ENCODE peak calls at places on chromosomes 1 and 21, in five cellular contexts. One of them, this sample, is unnamed.

GRCh38 chr1:222618001-222618879 is at the start of gene MIA3:
- DNase-seq in stimulated activated CD8-positive, alpha-beta memory T cell treated with anti-CD3 and anti-CD28 coated beads, Interleukin-2, amount 100 ng/mL, for 1 hour: peak; percentile 27
- DNase-seq in small intestine: peak; percentile 73
- DNase-seq in substantia nigra: peak; percentile 70
- DNase-seq in brain microvascular endothelial cell: no peak
- DNase-seq in this sample: peak; percentile 82

GRCh38 chr1:239456788-239457187 is 70.4 kb downstream of the CHRM3 start:
- DNase-seq in stimulated activated CD8-positive, alpha-beta memory T cell treated with anti-CD3 and anti-CD28 coated beads, Interleukin-2, amount 100 ng/mL, for 1 hour: no peak
- DNase-seq in small intestine: no peak
- DNase-seq in substantia nigra: no peak
- DNase-seq in brain microvascular endothelial cell: no peak
- DNase-seq in this sample: no peak

GRCh38 chr1:93042822-93043557 is 36.1 kb upstream of the MTF2 start:
- DNase-seq in stimulated activated CD8-positive, alpha-beta memory T cell treated with anti-CD3 and anti-CD28 coated beads, Interleukin-2, amount 100 ng/mL, for 1 hour: no peak
- DNase-seq in small intestine: no peak
- DNase-seq in substantia nigra: no peak
- DNase-seq in brain microvascular endothelial cell: no peak
- DNase-seq in this sample: peak; percentile 26

GRCh38 chr1:12276225-12276624 is 46.4 kb downstream of the VPS13D start:
- DNase-seq in stimulated activated CD8-positive, alpha-beta memory T cell treated with anti-CD3 and anti-CD28 coated beads, Interleukin-2, amount 100 ng/mL, for 1 hour: no peak
- DNase-seq in small intestine: peak; percentile 60
- DNase-seq in substantia nigra: no peak
- DNase-seq in brain microvascular endothelial cell: peak; percentile 34
- DNase-seq in this sample: no peak

GRCh38 chr1:78440381-78440793 is 50.4 kb upstream of the PTGFR start:
- DNase-seq in stimulated activated CD8-positive, alpha-beta memory T cell treated with anti-CD3 and anti-CD28 coated beads, Interleukin-2, amount 100 ng/mL, for 1 hour: no peak
- DNase-seq in small intestine: no peak
- DNase-seq in substantia nigra: no peak
- DNase-seq in brain microvascular endothelial cell: no peak
- DNase-seq in this sample: no peak

GRCh38 chr1:155049651-155050559 is 1.2 kb upstream of the ADAM15 start:
- DNase-seq in stimulated activated CD8-positive, alpha-beta memory T cell treated with anti-CD3 and anti-CD28 coated beads, Interleukin-2, amount 100 ng/mL, for 1 hour: no peak
- DNase-seq in small intestine: peak; percentile 16
- DNase-seq in substantia nigra: no peak
- DNase-seq in brain microvascular endothelial cell: no peak
- DNase-seq in this sample: no peak

GRCh38 chr1:169053196-169053595 is 53.3 kb upstream of the ATP1B1 start:
- DNase-seq in stimulated activated CD8-positive, alpha-beta memory T cell treated with anti-CD3 and anti-CD28 coated beads, Interleukin-2, amount 100 ng/mL, for 1 hour: no peak
- DNase-seq in small intestine: no peak
- DNase-seq in substantia nigra: no peak
- DNase-seq in brain microvascular endothelial cell: no peak
- DNase-seq in this sample: no peak

GRCh38 chr1:45059829-45060228 is 47.8 kb downstream of the UROD start:
- DNase-seq in stimulated activated CD8-positive, alpha-beta memory T cell treated with anti-CD3 and anti-CD28 coated beads, Interleukin-2, amount 100 ng/mL, for 1 hour: no peak
- DNase-seq in small intestine: no peak
- DNase-seq in substantia nigra: no peak
- DNase-seq in brain microvascular endothelial cell: no peak
- DNase-seq in this sample: no peak

GRCh38 chr1:83996621-83997020 is 2.3 kb downstream of the TTLL7 start:
- DNase-seq in stimulated activated CD8-positive, alpha-beta memory T cell treated with anti-CD3 and anti-CD28 coated beads, Interleukin-2, amount 100 ng/mL, for 1 hour: no peak
- DNase-seq in small intestine: no peak
- DNase-seq in substantia nigra: no peak
- DNase-seq in brain microvascular endothelial cell: peak; percentile 6
- DNase-seq in this sample: no peak

GRCh38 chr1:194155962-194156361 is 969.5 kb upstream of the B3GALT2 start:
- DNase-seq in stimulated activated CD8-positive, alpha-beta memory T cell treated with anti-CD3 and anti-CD28 coated beads, Interleukin-2, amount 100 ng/mL, for 1 hour: no peak
- DNase-seq in small intestine: no peak
- DNase-seq in substantia nigra: no peak
- DNase-seq in brain microvascular endothelial cell: no peak
- DNase-seq in this sample: no peak

GRCh38 chr1:44646276-44646675 is 28.0 kb downstream of the TMEM53 start:
- DNase-seq in stimulated activated CD8-positive, alpha-beta memory T cell treated with anti-CD3 and anti-CD28 coated beads, Interleukin-2, amount 100 ng/mL, for 1 hour: no peak
- DNase-seq in small intestine: no peak
- DNase-seq in substantia nigra: no peak
- DNase-seq in brain microvascular endothelial cell: no peak
- DNase-seq in this sample: no peak

GRCh38 chr1:156148236-156148635 is 5.1 kb upstream of the SEMA4A start:
- DNase-seq in stimulated activated CD8-positive, alpha-beta memory T cell treated with anti-CD3 and anti-CD28 coated beads, Interleukin-2, amount 100 ng/mL, for 1 hour: no peak
- DNase-seq in small intestine: no peak
- DNase-seq in substantia nigra: no peak
- DNase-seq in brain microvascular endothelial cell: no peak
- DNase-seq in this sample: peak; percentile 39

GRCh38 chr1:152107984-152108898 is 7.0 kb downstream of the TCHH start:
- DNase-seq in stimulated activated CD8-positive, alpha-beta memory T cell treated with anti-CD3 and anti-CD28 coated beads, Interleukin-2, amount 100 ng/mL, for 1 hour: no peak
- DNase-seq in small intestine: no peak
- DNase-seq in substantia nigra: no peak
- DNase-seq in brain microvascular endothelial cell: no peak
- DNase-seq in this sample: peak; percentile 4

GRCh38 chr1:228374711-228375577 is 31.7 kb downstream of the TRIM11 start:
- DNase-seq in stimulated activated CD8-positive, alpha-beta memory T cell treated with anti-CD3 and anti-CD28 coated beads, Interleukin-2, amount 100 ng/mL, for 1 hour: no peak
- DNase-seq in small intestine: no peak
- DNase-seq in substantia nigra: peak; percentile 35
- DNase-seq in brain microvascular endothelial cell: peak; percentile 56
- DNase-seq in this sample: no peak

GRCh38 chr1:228009828-228010775 is 3.3 kb downstream of the WNT3A start:
- DNase-seq in stimulated activated CD8-positive, alpha-beta memory T cell treated with anti-CD3 and anti-CD28 coated beads, Interleukin-2, amount 100 ng/mL, for 1 hour: no peak
- DNase-seq in small intestine: no peak
- DNase-seq in substantia nigra: no peak
- DNase-seq in brain microvascular endothelial cell: no peak
- DNase-seq in this sample: no peak

GRCh38 chr21:45200596-45201296 is 86.9 kb downstream of the POFUT2 start:
- DNase-seq in stimulated activated CD8-positive, alpha-beta memory T cell treated with anti-CD3 and anti-CD28 coated beads, Interleukin-2, amount 100 ng/mL, for 1 hour: no peak
- DNase-seq in small intestine: no peak
- DNase-seq in substantia nigra: no peak
- DNase-seq in brain microvascular endothelial cell: no peak
- DNase-seq in this sample: no peak

GRCh38 chr1:46615735-46616134 is 876 bp downstream of the MOB3C start:
- DNase-seq in stimulated activated CD8-positive, alpha-beta memory T cell treated with anti-CD3 and anti-CD28 coated beads, Interleukin-2, amount 100 ng/mL, for 1 hour: no peak
- DNase-seq in small intestine: no peak
- DNase-seq in substantia nigra: no peak
- DNase-seq in brain microvascular endothelial cell: no peak
- DNase-seq in this sample: peak; percentile 48

GRCh38 chr1:7975212-7975865 is 13.8 kb downstream of the PARK7 start:
- DNase-seq in stimulated activated CD8-positive, alpha-beta memory T cell treated with anti-CD3 and anti-CD28 coated beads, Interleukin-2, amount 100 ng/mL, for 1 hour: no peak
- DNase-seq in small intestine: peak; percentile 84
- DNase-seq in substantia nigra: peak; percentile 8
- DNase-seq in brain microvascular endothelial cell: peak; percentile 65
- DNase-seq in this sample: peak; percentile 59